ENCODE peak calls at places on chromosomes 2 and 18, in nine cellular contexts. One of them, this sample, is unnamed.

GRCh38 chr2:214481204-214481603 is 70.3 kb downstream of the VWC2L start:
- DNase-seq in naive thymus-derived CD4-positive, alpha-beta T cell: no peak
- DNase-seq in astrocyte of the spinal cord: peak; percentile 46
- DNase-seq in A549: no peak
- DNase-seq in testis: peak; percentile 25
- DNase-seq in tibial artery: no peak
- DNase-seq in right cardiac atrium: no peak
- DNase-seq in left ventricle myocardium inferior: no peak
- DNase-seq in IMR-90: peak; percentile 66
- DNase-seq in this sample: no peak

GRCh38 chr18:49754866-49755265 is 58.5 kb downstream of the ACAA2 start:
- DNase-seq in naive thymus-derived CD4-positive, alpha-beta T cell: no peak
- DNase-seq in astrocyte of the spinal cord: no peak
- DNase-seq in A549: no peak
- DNase-seq in testis: no peak
- DNase-seq in tibial artery: no peak
- DNase-seq in right cardiac atrium: no peak
- DNase-seq in left ventricle myocardium inferior: no peak
- DNase-seq in IMR-90: peak; percentile 13
- DNase-seq in this sample: no peak

GRCh38 chr2:11004206-11004605 is 92.5 kb downstream of the KCNF1 start:
- DNase-seq in naive thymus-derived CD4-positive, alpha-beta T cell: no peak
- DNase-seq in astrocyte of the spinal cord: peak; percentile 55
- DNase-seq in A549: no peak
- DNase-seq in testis: no peak
- DNase-seq in tibial artery: no peak
- DNase-seq in right cardiac atrium: no peak
- DNase-seq in left ventricle myocardium inferior: no peak
- DNase-seq in IMR-90: peak; percentile 77
- DNase-seq in this sample: peak; percentile 38

GRCh38 chr18:46152808-46153617 is 48.8 kb downstream of the HAUS1 start:
- DNase-seq in naive thymus-derived CD4-positive, alpha-beta T cell: no peak
- DNase-seq in astrocyte of the spinal cord: no peak
- DNase-seq in A549: no peak
- DNase-seq in testis: peak; percentile 74
- DNase-seq in tibial artery: no peak
- DNase-seq in right cardiac atrium: no peak
- DNase-seq in left ventricle myocardium inferior: no peak
- DNase-seq in IMR-90: no peak
- DNase-seq in this sample: no peak

GRCh38 chr2:181686566-181687185 is 6.4 kb upstream of the NEUROD1 start:
- DNase-seq in naive thymus-derived CD4-positive, alpha-beta T cell: no peak
- DNase-seq in astrocyte of the spinal cord: no peak
- DNase-seq in A549: no peak
- DNase-seq in testis: no peak
- DNase-seq in tibial artery: no peak
- DNase-seq in right cardiac atrium: no peak
- DNase-seq in left ventricle myocardium inferior: no peak
- DNase-seq in IMR-90: no peak
- DNase-seq in this sample: no peak

GRCh38 chr2:146874260-146874658 is 970.6 kb upstream of the ACVR2A start:
- DNase-seq in naive thymus-derived CD4-positive, alpha-beta T cell: no peak
- DNase-seq in astrocyte of the spinal cord: peak; percentile 65
- DNase-seq in A549: no peak
- DNase-seq in testis: no peak
- DNase-seq in tibial artery: peak; percentile 28
- DNase-seq in right cardiac atrium: no peak
- DNase-seq in left ventricle myocardium inferior: no peak
- DNase-seq in IMR-90: no peak
- DNase-seq in this sample: peak; percentile 1

GRCh38 chr2:75619992-75620740 is 26.4 kb upstream of the MRPL19 start:
- DNase-seq in naive thymus-derived CD4-positive, alpha-beta T cell: no peak
- DNase-seq in astrocyte of the spinal cord: no peak
- DNase-seq in A549: no peak
- DNase-seq in testis: no peak
- DNase-seq in tibial artery: no peak
- DNase-seq in right cardiac atrium: no peak
- DNase-seq in left ventricle myocardium inferior: no peak
- DNase-seq in IMR-90: no peak
- DNase-seq in this sample: no peak

GRCh38 chr18:52339891-52340371 is at the start of gene DCC:
- DNase-seq in naive thymus-derived CD4-positive, alpha-beta T cell: no peak
- DNase-seq in astrocyte of the spinal cord: peak; percentile 62
- DNase-seq in A549: peak; percentile 35
- DNase-seq in testis: peak; percentile 73
- DNase-seq in tibial artery: no peak
- DNase-seq in right cardiac atrium: peak; percentile 42
- DNase-seq in left ventricle myocardium inferior: no peak
- DNase-seq in IMR-90: peak; percentile 45
- DNase-seq in this sample: peak; percentile 21

GRCh38 chr2:144078802-144079386 is 441.0 kb downstream of the ZEB2 start:
- DNase-seq in naive thymus-derived CD4-positive, alpha-beta T cell: no peak
- DNase-seq in astrocyte of the spinal cord: no peak
- DNase-seq in A549: no peak
- DNase-seq in testis: no peak
- DNase-seq in tibial artery: no peak
- DNase-seq in right cardiac atrium: no peak
- DNase-seq in left ventricle myocardium inferior: no peak
- DNase-seq in IMR-90: no peak
- DNase-seq in this sample: no peak

GRCh38 chr2:221570321-221571107 is 1.6 kb downstream of the EPHA4 start:
- DNase-seq in naive thymus-derived CD4-positive, alpha-beta T cell: peak; percentile 24
- DNase-seq in astrocyte of the spinal cord: peak; percentile 20
- DNase-seq in A549: no peak
- DNase-seq in testis: peak; percentile 50
- DNase-seq in tibial artery: no peak
- DNase-seq in right cardiac atrium: peak; percentile 45
- DNase-seq in left ventricle myocardium inferior: no peak
- DNase-seq in IMR-90: peak; percentile 31
- DNase-seq in this sample: no peak

GRCh38 chr18:22504665-22505064 is 87.0 kb upstream of the CTAGE1 start:
- DNase-seq in naive thymus-derived CD4-positive, alpha-beta T cell: no peak
- DNase-seq in astrocyte of the spinal cord: no peak
- DNase-seq in A549: peak; percentile 14
- DNase-seq in testis: no peak
- DNase-seq in tibial artery: no peak
- DNase-seq in right cardiac atrium: no peak
- DNase-seq in left ventricle myocardium inferior: no peak
- DNase-seq in IMR-90: peak; percentile 68
- DNase-seq in this sample: no peak

GRCh38 chr18:74725690-74726089 is 128.0 kb downstream of the ZNF407 start:
- DNase-seq in naive thymus-derived CD4-positive, alpha-beta T cell: no peak
- DNase-seq in astrocyte of the spinal cord: no peak
- DNase-seq in A549: no peak
- DNase-seq in testis: no peak
- DNase-seq in tibial artery: no peak
- DNase-seq in right cardiac atrium: no peak
- DNase-seq in left ventricle myocardium inferior: no peak
- DNase-seq in IMR-90: no peak
- DNase-seq in this sample: no peak

GRCh38 chr2:173402405-173402974 is 47.8 kb downstream of the CDCA7 start:
- DNase-seq in naive thymus-derived CD4-positive, alpha-beta T cell: peak; percentile 63
- DNase-seq in astrocyte of the spinal cord: peak; percentile 82
- DNase-seq in A549: peak; percentile 81
- DNase-seq in testis: peak; percentile 89
- DNase-seq in tibial artery: peak; percentile 60
- DNase-seq in right cardiac atrium: peak; percentile 87
- DNase-seq in left ventricle myocardium inferior: peak; percentile 71
- DNase-seq in IMR-90: peak; percentile 79
- DNase-seq in this sample: peak; percentile 38

GRCh38 chr2:28398101-28398834 is 5.6 kb downstream of the FOSL2 start:
- DNase-seq in naive thymus-derived CD4-positive, alpha-beta T cell: no peak
- DNase-seq in astrocyte of the spinal cord: peak; percentile 61
- DNase-seq in A549: no peak
- DNase-seq in testis: peak; percentile 81
- DNase-seq in tibial artery: peak; percentile 63
- DNase-seq in right cardiac atrium: peak; percentile 81
- DNase-seq in left ventricle myocardium inferior: no peak
- DNase-seq in IMR-90: peak; percentile 74
- DNase-seq in this sample: no peak

GRCh38 chr2:10410001-10410671 is 38.0 kb downstream of the ODC1 start:
- DNase-seq in naive thymus-derived CD4-positive, alpha-beta T cell: no peak
- DNase-seq in astrocyte of the spinal cord: peak; percentile 44
- DNase-seq in A549: no peak
- DNase-seq in testis: no peak
- DNase-seq in tibial artery: no peak
- DNase-seq in right cardiac atrium: no peak
- DNase-seq in left ventricle myocardium inferior: no peak
- DNase-seq in IMR-90: no peak
- DNase-seq in this sample: peak; percentile 77

GRCh38 chr2:61639721-61640120 is 101.6 kb upstream of the XPO1 start:
- DNase-seq in naive thymus-derived CD4-positive, alpha-beta T cell: no peak
- DNase-seq in astrocyte of the spinal cord: no peak
- DNase-seq in A549: no peak
- DNase-seq in testis: peak; percentile 20
- DNase-seq in tibial artery: no peak
- DNase-seq in right cardiac atrium: no peak
- DNase-seq in left ventricle myocardium inferior: no peak
- DNase-seq in IMR-90: no peak
- DNase-seq in this sample: no peak

GRCh38 chr2:71224457-71224856 is 2.4 kb downstream of the PAIP2B start:
- DNase-seq in naive thymus-derived CD4-positive, alpha-beta T cell: no peak
- DNase-seq in astrocyte of the spinal cord: no peak
- DNase-seq in A549: no peak
- DNase-seq in testis: no peak
- DNase-seq in tibial artery: no peak
- DNase-seq in right cardiac atrium: no peak
- DNase-seq in left ventricle myocardium inferior: no peak
- DNase-seq in IMR-90: no peak
- DNase-seq in this sample: no peak

GRCh38 chr2:71226965-71227560 is at the start of gene PAIP2B:
- DNase-seq in naive thymus-derived CD4-positive, alpha-beta T cell: peak; percentile 99
- DNase-seq in astrocyte of the spinal cord: peak; percentile 99
- DNase-seq in A549: peak; percentile 93
- DNase-seq in testis: peak; percentile 99
- DNase-seq in tibial artery: peak; percentile 100
- DNase-seq in right cardiac atrium: peak; percentile 100
- DNase-seq in left ventricle myocardium inferior: peak; percentile 99
- DNase-seq in IMR-90: peak; percentile 97
- DNase-seq in this sample: peak; percentile 96

GRCh38 chr2:71224935-71225334 is 2.0 kb downstream of the PAIP2B start:
- DNase-seq in naive thymus-derived CD4-positive, alpha-beta T cell: no peak
- DNase-seq in astrocyte of the spinal cord: no peak
- DNase-seq in A549: no peak
- DNase-seq in testis: no peak
- DNase-seq in tibial artery: no peak
- DNase-seq in right cardiac atrium: no peak
- DNase-seq in left ventricle myocardium inferior: no peak
- DNase-seq in IMR-90: no peak
- DNase-seq in this sample: no peak

GRCh38 chr2:71223767-71224333 is 3.1 kb downstream of the PAIP2B start:
- DNase-seq in naive thymus-derived CD4-positive, alpha-beta T cell: no peak
- DNase-seq in astrocyte of the spinal cord: peak; percentile 23
- DNase-seq in A549: peak; percentile 38
- DNase-seq in testis: peak; percentile 80
- DNase-seq in tibial artery: peak; percentile 24
- DNase-seq in right cardiac atrium: peak; percentile 81
- DNase-seq in left ventricle myocardium inferior: peak; percentile 64
- DNase-seq in IMR-90: peak; percentile 16
- DNase-seq in this sample: peak; percentile 54

GRCh38 chr2:71226391-71226964 is 425 bp downstream of the PAIP2B start:
- DNase-seq in naive thymus-derived CD4-positive, alpha-beta T cell: no peak
- DNase-seq in astrocyte of the spinal cord: no peak
- DNase-seq in A549: no peak
- DNase-seq in testis: peak; percentile 37
- DNase-seq in tibial artery: peak; percentile 31
- DNase-seq in right cardiac atrium: peak; percentile 74
- DNase-seq in left ventricle myocardium inferior: peak; percentile 25
- DNase-seq in IMR-90: no peak
- DNase-seq in this sample: no peak
- H3K4me3 ChIP-seq in naive thymus-derived CD4-positive, alpha-beta T cell: peak overlapping the region; percentile 80
- H3K4me3 ChIP-seq in astrocyte of the spinal cord: peak overlapping the region; percentile 76
- H3K4me3 ChIP-seq in A549: peak overlapping the region; percentile 90
- H3K4me3 ChIP-seq in testis: peak overlapping the region; percentile 75
- H3K4me3 ChIP-seq in tibial artery: peak overlapping the region; percentile 77
- H3K4me3 ChIP-seq in right cardiac atrium: peak overlapping the region; percentile 89
- H3K4me3 ChIP-seq in left ventricle myocardium inferior: peak overlapping the region; percentile 90
- H3K4me3 ChIP-seq in IMR-90: peak overlapping the region; percentile 57
- H3K4me3 ChIP-seq in this sample: peak overlapping the region; percentile 67

DNA sequence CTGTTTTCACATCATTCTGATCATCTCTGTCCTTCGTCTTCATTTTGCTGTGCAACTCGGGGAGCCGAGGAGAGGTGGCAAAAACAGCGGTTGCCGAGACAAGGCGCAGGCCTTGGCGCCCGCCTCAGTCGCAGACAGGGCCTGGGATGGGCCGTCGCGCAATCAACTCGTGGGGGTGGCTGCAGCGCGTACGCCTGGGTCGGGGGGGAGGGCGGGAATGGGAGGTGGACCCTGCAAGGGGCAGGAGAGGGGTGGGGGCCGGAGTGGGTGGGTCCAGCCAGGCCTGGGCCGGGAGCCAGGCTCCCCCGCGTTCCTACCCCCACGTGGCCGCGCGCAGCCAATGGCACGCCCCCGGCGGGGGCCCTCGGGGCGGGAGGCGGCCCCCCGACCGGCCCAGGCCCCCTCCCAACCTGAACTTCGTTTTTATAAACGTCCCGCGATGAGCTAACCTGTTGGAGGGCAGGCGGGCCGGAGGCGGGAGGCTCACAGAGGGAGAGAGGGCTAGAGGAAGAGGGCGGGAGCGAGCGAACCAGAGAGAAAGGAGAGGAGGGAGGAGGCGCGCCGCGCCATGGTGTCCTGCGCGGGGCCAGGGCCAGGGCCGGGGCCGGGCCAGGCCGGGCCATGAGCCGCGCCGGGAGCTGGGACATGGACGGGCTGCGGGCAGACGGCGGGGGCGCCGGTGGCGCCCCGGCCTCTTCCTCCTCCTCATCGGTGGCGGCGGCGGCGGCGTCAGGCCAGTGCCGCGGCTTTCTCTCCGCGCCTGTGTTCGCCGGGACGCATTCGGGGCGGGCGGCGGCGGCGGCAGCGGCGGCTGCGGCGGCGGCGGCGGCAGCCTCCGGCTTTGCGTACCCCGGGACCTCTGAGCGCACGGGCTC is at the start of gene HOXD13:
- DNase-seq in naive thymus-derived CD4-positive, alpha-beta T cell: no peak
- DNase-seq in astrocyte of the spinal cord: no peak
- DNase-seq in A549: no peak
- DNase-seq in testis: no peak
- DNase-seq in tibial artery: no peak
- DNase-seq in right cardiac atrium: no peak
- DNase-seq in left ventricle myocardium inferior: no peak
- DNase-seq in IMR-90: no peak
- DNase-seq in this sample: no peak
- H3K4me3 ChIP-seq in naive thymus-derived CD4-positive, alpha-beta T cell: no peak within 1 kb of the TSS
- H3K4me3 ChIP-seq in astrocyte of the spinal cord: no peak within 1 kb of the TSS
- H3K4me3 ChIP-seq in A549: peak within 1 kb of the TSS; percentile 46
- H3K4me3 ChIP-seq in testis: peak within 1 kb of the TSS; percentile 14
- H3K4me3 ChIP-seq in tibial artery: peak within 1 kb of the TSS; percentile 22
- H3K4me3 ChIP-seq in right cardiac atrium: peak within 1 kb of the TSS; percentile 18
- H3K4me3 ChIP-seq in left ventricle myocardium inferior: peak within 1 kb of the TSS; percentile 53
- H3K4me3 ChIP-seq in IMR-90: peak within 1 kb of the TSS; percentile 9
- H3K4me3 ChIP-seq in this sample: peak within 1 kb of the TSS; percentile 13

GRCh38 chr18:7619676-7620075 is 52.6 kb downstream of the PTPRM start:
- DNase-seq in naive thymus-derived CD4-positive, alpha-beta T cell: no peak
- DNase-seq in astrocyte of the spinal cord: no peak
- DNase-seq in A549: no peak
- DNase-seq in testis: no peak
- DNase-seq in tibial artery: no peak
- DNase-seq in right cardiac atrium: no peak
- DNase-seq in left ventricle myocardium inferior: no peak
- DNase-seq in IMR-90: no peak
- DNase-seq in this sample: no peak
- H3K4me3 ChIP-seq in naive thymus-derived CD4-positive, alpha-beta T cell: no peak overlapping the region
- H3K4me3 ChIP-seq in astrocyte of the spinal cord: no peak overlapping the region
- H3K4me3 ChIP-seq in A549: no peak overlapping the region
- H3K4me3 ChIP-seq in testis: no peak overlapping the region
- H3K4me3 ChIP-seq in tibial artery: peak overlapping the region; percentile 26
- H3K4me3 ChIP-seq in right cardiac atrium: no peak overlapping the region
- H3K4me3 ChIP-seq in left ventricle myocardium inferior: peak overlapping the region; percentile 26
- H3K4me3 ChIP-seq in IMR-90: no peak overlapping the region
- H3K4me3 ChIP-seq in this sample: no peak overlapping the region

GRCh38 chr18:6712401-6712800 is 17.1 kb upstream of the ARHGAP28 start:
- DNase-seq in naive thymus-derived CD4-positive, alpha-beta T cell: no peak
- DNase-seq in astrocyte of the spinal cord: no peak
- DNase-seq in A549: no peak
- DNase-seq in testis: no peak
- DNase-seq in tibial artery: no peak
- DNase-seq in right cardiac atrium: no peak
- DNase-seq in left ventricle myocardium inferior: no peak
- DNase-seq in IMR-90: no peak
- DNase-seq in this sample: no peak
- H3K4me3 ChIP-seq in naive thymus-derived CD4-positive, alpha-beta T cell: no peak overlapping the region
- H3K4me3 ChIP-seq in astrocyte of the spinal cord: no peak overlapping the region
- H3K4me3 ChIP-seq in A549: no peak overlapping the region
- H3K4me3 ChIP-seq in testis: no peak overlapping the region
- H3K4me3 ChIP-seq in tibial artery: no peak overlapping the region
- H3K4me3 ChIP-seq in right cardiac atrium: no peak overlapping the region
- H3K4me3 ChIP-seq in left ventricle myocardium inferior: no peak overlapping the region
- H3K4me3 ChIP-seq in IMR-90: no peak overlapping the region
- H3K4me3 ChIP-seq in this sample: no peak overlapping the region